ENCODE peak calls at places on chromosomes 12 and 14, in eight cellular contexts. One of them, this sample, is unnamed.
A peak's percentile ranks its signal among the peaks of the same experiment; 100 is the strongest.

GRCh38 chr14:82886670-82887069 is 1353.0 kb upstream of the SEL1L start:
- DNase-seq in iPS-NIHi11: no peak
- DNase-seq in EL: no peak
- DNase-seq in Calu3: no peak
- DNase-seq in HEK293T: no peak
- DNase-seq in H7: no peak
- DNase-seq in effector CD4-positive, alpha-beta T cell: no peak
- DNase-seq in naive thymus-derived CD8-positive, alpha-beta T cell: no peak
- DNase-seq in this sample: no peak

GRCh38 chr12:29830391-29830790 is 46.6 kb upstream of the TMTC1 start:
- DNase-seq in iPS-NIHi11: no peak
- DNase-seq in EL: no peak
- DNase-seq in Calu3: no peak
- DNase-seq in HEK293T: no peak
- DNase-seq in H7: no peak
- DNase-seq in effector CD4-positive, alpha-beta T cell: no peak
- DNase-seq in naive thymus-derived CD8-positive, alpha-beta T cell: no peak
- DNase-seq in this sample: no peak

GRCh38 chr14:54672181-54672580 is 105.3 kb downstream of the SAMD4A start:
- DNase-seq in iPS-NIHi11: no peak
- DNase-seq in EL: no peak
- DNase-seq in Calu3: no peak
- DNase-seq in HEK293T: no peak
- DNase-seq in H7: no peak
- DNase-seq in effector CD4-positive, alpha-beta T cell: no peak
- DNase-seq in naive thymus-derived CD8-positive, alpha-beta T cell: no peak
- DNase-seq in this sample: no peak

GRCh38 chr12:120115692-120116442 is 686 bp downstream of the RAB35 start:
- DNase-seq in iPS-NIHi11: no peak
- DNase-seq in EL: peak; percentile 52
- DNase-seq in Calu3: peak; percentile 52
- DNase-seq in HEK293T: peak; percentile 67
- DNase-seq in H7: no peak
- DNase-seq in effector CD4-positive, alpha-beta T cell: no peak
- DNase-seq in naive thymus-derived CD8-positive, alpha-beta T cell: no peak
- DNase-seq in this sample: no peak

GRCh38 chr12:109092484-109093021 is 719 bp downstream of the ALKBH2 start:
- DNase-seq in iPS-NIHi11: no peak
- DNase-seq in EL: no peak
- DNase-seq in Calu3: peak; percentile 21
- DNase-seq in HEK293T: no peak
- DNase-seq in H7: no peak
- DNase-seq in effector CD4-positive, alpha-beta T cell: no peak
- DNase-seq in naive thymus-derived CD8-positive, alpha-beta T cell: no peak
- DNase-seq in this sample: no peak

GRCh38 chr14:22276913-22277816 is 311.9 kb downstream of the DAD1 start:
- DNase-seq in iPS-NIHi11: peak; percentile 29
- DNase-seq in EL: peak; percentile 10
- DNase-seq in Calu3: no peak
- DNase-seq in HEK293T: peak; percentile 21
- DNase-seq in H7: no peak
- DNase-seq in effector CD4-positive, alpha-beta T cell: no peak
- DNase-seq in naive thymus-derived CD8-positive, alpha-beta T cell: peak; percentile 9
- DNase-seq in this sample: no peak

GRCh38 chr14:36747411-36748184 is 85.9 kb downstream of the PAX9 start:
- DNase-seq in iPS-NIHi11: peak; percentile 61
- DNase-seq in EL: peak; percentile 14
- DNase-seq in Calu3: peak; percentile 22
- DNase-seq in HEK293T: peak; percentile 54
- DNase-seq in H7: peak; percentile 41
- DNase-seq in effector CD4-positive, alpha-beta T cell: no peak
- DNase-seq in naive thymus-derived CD8-positive, alpha-beta T cell: no peak
- DNase-seq in this sample: no peak

GRCh38 chr14:105761842-105762241 is 235.5 kb downstream of the TMEM121 start:
- DNase-seq in iPS-NIHi11: no peak
- DNase-seq in EL: no peak
- DNase-seq in Calu3: no peak
- DNase-seq in HEK293T: no peak
- DNase-seq in H7: peak; percentile 24
- DNase-seq in effector CD4-positive, alpha-beta T cell: no peak
- DNase-seq in naive thymus-derived CD8-positive, alpha-beta T cell: no peak
- DNase-seq in this sample: no peak

GRCh38 chr14:51129130-51129529 is 34.2 kb upstream of the TRIM9 start:
- DNase-seq in iPS-NIHi11: no peak
- DNase-seq in EL: no peak
- DNase-seq in Calu3: no peak
- DNase-seq in HEK293T: peak; percentile 22
- DNase-seq in H7: peak; percentile 45
- DNase-seq in effector CD4-positive, alpha-beta T cell: no peak
- DNase-seq in naive thymus-derived CD8-positive, alpha-beta T cell: no peak
- DNase-seq in this sample: no peak

GRCh38 chr12:94190623-94191022 is 42.2 kb downstream of the PLXNC1 start:
- DNase-seq in iPS-NIHi11: no peak
- DNase-seq in EL: peak; percentile 36
- DNase-seq in Calu3: no peak
- DNase-seq in HEK293T: no peak
- DNase-seq in H7: no peak
- DNase-seq in effector CD4-positive, alpha-beta T cell: no peak
- DNase-seq in naive thymus-derived CD8-positive, alpha-beta T cell: no peak
- DNase-seq in this sample: no peak

GRCh38 chr12:70550180-70550577 is 87.0 kb downstream of the PTPRB start:
- DNase-seq in iPS-NIHi11: no peak
- DNase-seq in EL: no peak
- DNase-seq in Calu3: no peak
- DNase-seq in HEK293T: no peak
- DNase-seq in H7: no peak
- DNase-seq in effector CD4-positive, alpha-beta T cell: no peak
- DNase-seq in naive thymus-derived CD8-positive, alpha-beta T cell: no peak
- DNase-seq in this sample: no peak

GRCh38 chr14:68172216-68172615 is 352.6 kb downstream of the RAD51B start:
- DNase-seq in iPS-NIHi11: no peak
- DNase-seq in EL: no peak
- DNase-seq in Calu3: no peak
- DNase-seq in HEK293T: no peak
- DNase-seq in H7: no peak
- DNase-seq in effector CD4-positive, alpha-beta T cell: no peak
- DNase-seq in naive thymus-derived CD8-positive, alpha-beta T cell: no peak
- DNase-seq in this sample: no peak

GRCh38 chr12:68269727-68270126 is 16.3 kb upstream of the IL22 start:
- DNase-seq in iPS-NIHi11: no peak
- DNase-seq in EL: no peak
- DNase-seq in Calu3: no peak
- DNase-seq in HEK293T: no peak
- DNase-seq in H7: no peak
- DNase-seq in effector CD4-positive, alpha-beta T cell: no peak
- DNase-seq in naive thymus-derived CD8-positive, alpha-beta T cell: no peak
- DNase-seq in this sample: no peak

GRCh38 chr12:6917491-6918231 is 3.3 kb downstream of the ENO2 start:
- DNase-seq in iPS-NIHi11: no peak
- DNase-seq in EL: peak; percentile 71
- DNase-seq in Calu3: no peak
- DNase-seq in HEK293T: no peak
- DNase-seq in H7: peak; percentile 10
- DNase-seq in effector CD4-positive, alpha-beta T cell: no peak
- DNase-seq in naive thymus-derived CD8-positive, alpha-beta T cell: no peak
- DNase-seq in this sample: no peak

GRCh38 chr14:68734231-68734732 is 58.6 kb downstream of the ZFP36L1 start:
- DNase-seq in iPS-NIHi11: no peak
- DNase-seq in EL: no peak
- DNase-seq in Calu3: no peak
- DNase-seq in HEK293T: no peak
- DNase-seq in H7: no peak
- DNase-seq in effector CD4-positive, alpha-beta T cell: no peak
- DNase-seq in naive thymus-derived CD8-positive, alpha-beta T cell: peak; percentile 19
- DNase-seq in this sample: no peak

GRCh38 chr12:123062682-123063426 is 82.4 kb downstream of the ARL6IP4 start:
- DNase-seq in iPS-NIHi11: no peak
- DNase-seq in EL: peak; percentile 89
- DNase-seq in Calu3: peak; percentile 41
- DNase-seq in HEK293T: no peak
- DNase-seq in H7: no peak
- DNase-seq in effector CD4-positive, alpha-beta T cell: no peak
- DNase-seq in naive thymus-derived CD8-positive, alpha-beta T cell: no peak
- DNase-seq in this sample: peak; percentile 97

GRCh38 chr14:22821193-22822016 is 6.2 kb upstream of the SLC7A7 start:
- DNase-seq in iPS-NIHi11: no peak
- DNase-seq in EL: no peak
- DNase-seq in Calu3: peak; percentile 67
- DNase-seq in HEK293T: peak; percentile 28
- DNase-seq in H7: peak; percentile 44
- DNase-seq in effector CD4-positive, alpha-beta T cell: no peak
- DNase-seq in naive thymus-derived CD8-positive, alpha-beta T cell: no peak
- DNase-seq in this sample: no peak

GRCh38 chr12:9615420-9616135 is 7.9 kb upstream of the KLRB1 start:
- DNase-seq in iPS-NIHi11: no peak
- DNase-seq in EL: no peak
- DNase-seq in Calu3: no peak
- DNase-seq in HEK293T: no peak
- DNase-seq in H7: no peak
- DNase-seq in effector CD4-positive, alpha-beta T cell: no peak
- DNase-seq in naive thymus-derived CD8-positive, alpha-beta T cell: peak; percentile 82
- DNase-seq in this sample: no peak

GRCh38 chr12:94245984-94246383 is 97.6 kb downstream of the PLXNC1 start:
- DNase-seq in iPS-NIHi11: no peak
- DNase-seq in EL: no peak
- DNase-seq in Calu3: no peak
- DNase-seq in HEK293T: no peak
- DNase-seq in H7: no peak
- DNase-seq in effector CD4-positive, alpha-beta T cell: no peak
- DNase-seq in naive thymus-derived CD8-positive, alpha-beta T cell: no peak
- DNase-seq in this sample: no peak

GRCh38 chr14:26526132-26526531 is 71.7 kb downstream of the NOVA1 start:
- DNase-seq in iPS-NIHi11: no peak
- DNase-seq in EL: no peak
- DNase-seq in Calu3: no peak
- DNase-seq in HEK293T: no peak
- DNase-seq in H7: no peak
- DNase-seq in effector CD4-positive, alpha-beta T cell: no peak
- DNase-seq in naive thymus-derived CD8-positive, alpha-beta T cell: no peak
- DNase-seq in this sample: no peak

GRCh38 chr14:21384494-21384851 is 654 bp upstream of the SUPT16H start:
- DNase-seq in iPS-NIHi11: no peak
- DNase-seq in EL: no peak
- DNase-seq in Calu3: no peak
- DNase-seq in HEK293T: no peak
- DNase-seq in H7: no peak
- DNase-seq in effector CD4-positive, alpha-beta T cell: no peak
- DNase-seq in naive thymus-derived CD8-positive, alpha-beta T cell: no peak
- DNase-seq in this sample: no peak

GRCh38 chr12:108191938-108192337 is 62.9 kb downstream of the WSCD2 start:
- DNase-seq in iPS-NIHi11: no peak
- DNase-seq in EL: no peak
- DNase-seq in Calu3: no peak
- DNase-seq in HEK293T: no peak
- DNase-seq in H7: no peak
- DNase-seq in effector CD4-positive, alpha-beta T cell: no peak
- DNase-seq in naive thymus-derived CD8-positive, alpha-beta T cell: no peak
- DNase-seq in this sample: no peak

GRCh38 chr12:13170892-13171490 is 25.5 kb upstream of the EMP1 start:
- DNase-seq in iPS-NIHi11: no peak
- DNase-seq in EL: peak; percentile 38
- DNase-seq in Calu3: no peak
- DNase-seq in HEK293T: no peak
- DNase-seq in H7: no peak
- DNase-seq in effector CD4-positive, alpha-beta T cell: no peak
- DNase-seq in naive thymus-derived CD8-positive, alpha-beta T cell: no peak
- DNase-seq in this sample: no peak

GRCh38 chr12:68358532-68359485 is 26.6 kb upstream of the MDM1 start:
- DNase-seq in iPS-NIHi11: peak; percentile 54
- DNase-seq in EL: peak; percentile 81
- DNase-seq in Calu3: peak; percentile 66
- DNase-seq in HEK293T: peak; percentile 58
- DNase-seq in H7: peak; percentile 54
- DNase-seq in effector CD4-positive, alpha-beta T cell: peak; percentile 55
- DNase-seq in naive thymus-derived CD8-positive, alpha-beta T cell: peak; percentile 80
- DNase-seq in this sample: peak; percentile 48

GRCh38 chr14:38592764-38593442 is 337.0 kb upstream of the CLEC14A start:
- DNase-seq in iPS-NIHi11: no peak
- DNase-seq in EL: no peak
- DNase-seq in Calu3: no peak
- DNase-seq in HEK293T: no peak
- DNase-seq in H7: no peak
- DNase-seq in effector CD4-positive, alpha-beta T cell: no peak
- DNase-seq in naive thymus-derived CD8-positive, alpha-beta T cell: no peak
- DNase-seq in this sample: no peak

GRCh38 chr12:62537544-62537943 is 70.9 kb downstream of the MON2 start:
- DNase-seq in iPS-NIHi11: no peak
- DNase-seq in EL: peak; percentile 74
- DNase-seq in Calu3: peak; percentile 34
- DNase-seq in HEK293T: no peak
- DNase-seq in H7: no peak
- DNase-seq in effector CD4-positive, alpha-beta T cell: no peak
- DNase-seq in naive thymus-derived CD8-positive, alpha-beta T cell: no peak
- DNase-seq in this sample: no peak

GRCh38 chr14:85590784-85591183 is 60.8 kb downstream of the FLRT2 start:
- DNase-seq in iPS-NIHi11: no peak
- DNase-seq in EL: peak; percentile 38
- DNase-seq in Calu3: no peak
- DNase-seq in HEK293T: no peak
- DNase-seq in H7: no peak
- DNase-seq in effector CD4-positive, alpha-beta T cell: no peak
- DNase-seq in naive thymus-derived CD8-positive, alpha-beta T cell: no peak
- DNase-seq in this sample: no peak

GRCh38 chr12:124665516-124665915 is 98.1 kb upstream of the NCOR2 start:
- DNase-seq in iPS-NIHi11: no peak
- DNase-seq in EL: peak; percentile 69
- DNase-seq in Calu3: no peak
- DNase-seq in HEK293T: no peak
- DNase-seq in H7: no peak
- DNase-seq in effector CD4-positive, alpha-beta T cell: no peak
- DNase-seq in naive thymus-derived CD8-positive, alpha-beta T cell: no peak
- DNase-seq in this sample: peak; percentile 75

GRCh38 chr12:51672334-51672733 is 81.3 kb downstream of the SCN8A start:
- DNase-seq in iPS-NIHi11: no peak
- DNase-seq in EL: peak; percentile 47
- DNase-seq in Calu3: no peak
- DNase-seq in HEK293T: no peak
- DNase-seq in H7: no peak
- DNase-seq in effector CD4-positive, alpha-beta T cell: no peak
- DNase-seq in naive thymus-derived CD8-positive, alpha-beta T cell: no peak
- DNase-seq in this sample: no peak

GRCh38 chr12:43336962-43337555 is 214.9 kb downstream of the ADAMTS20 start:
- DNase-seq in iPS-NIHi11: peak; percentile 26
- DNase-seq in EL: peak; percentile 50
- DNase-seq in Calu3: no peak
- DNase-seq in HEK293T: no peak
- DNase-seq in H7: peak; percentile 18
- DNase-seq in effector CD4-positive, alpha-beta T cell: no peak
- DNase-seq in naive thymus-derived CD8-positive, alpha-beta T cell: no peak
- DNase-seq in this sample: no peak

GRCh38 chr12:9752145-9752717 is 8.5 kb downstream of the CD69 start:
- DNase-seq in iPS-NIHi11: no peak
- DNase-seq in EL: no peak
- DNase-seq in Calu3: no peak
- DNase-seq in HEK293T: no peak
- DNase-seq in H7: no peak
- DNase-seq in effector CD4-positive, alpha-beta T cell: no peak
- DNase-seq in naive thymus-derived CD8-positive, alpha-beta T cell: no peak
- DNase-seq in this sample: no peak

GRCh38 chr14:46054526-46054925 is 597.1 kb downstream of the RPL10L start:
- DNase-seq in iPS-NIHi11: no peak
- DNase-seq in EL: peak; percentile 93
- DNase-seq in Calu3: no peak
- DNase-seq in HEK293T: no peak
- DNase-seq in H7: no peak
- DNase-seq in effector CD4-positive, alpha-beta T cell: no peak
- DNase-seq in naive thymus-derived CD8-positive, alpha-beta T cell: no peak
- DNase-seq in this sample: no peak

GRCh38 chr14:97359391-97359790 is 562.2 kb downstream of the VRK1 start:
- DNase-seq in iPS-NIHi11: no peak
- DNase-seq in EL: no peak
- DNase-seq in Calu3: no peak
- DNase-seq in HEK293T: no peak
- DNase-seq in H7: no peak
- DNase-seq in effector CD4-positive, alpha-beta T cell: no peak
- DNase-seq in naive thymus-derived CD8-positive, alpha-beta T cell: no peak
- DNase-seq in this sample: no peak

GRCh38 chr14:71824816-71825215 is 107.4 kb upstream of the RGS6 start:
- DNase-seq in iPS-NIHi11: peak; percentile 25
- DNase-seq in EL: no peak
- DNase-seq in Calu3: no peak
- DNase-seq in HEK293T: no peak
- DNase-seq in H7: peak; percentile 18
- DNase-seq in effector CD4-positive, alpha-beta T cell: no peak
- DNase-seq in naive thymus-derived CD8-positive, alpha-beta T cell: no peak
- DNase-seq in this sample: no peak

This sample was measured in PC-9.